ENCODE peak calls at places on chromosome 3, in five cellular contexts. One of them, this sample, is unnamed.

GRCh38 chr3:127590282-127590592 is 296 bp downstream of the TPRA1 start:
- DNase-seq in fibroblast of pulmonary artery: no peak
- DNase-seq in progenitor cell of endocrine pancreas: no peak
- DNase-seq in activated T-helper 9 cell treated with anti-CD3 and anti-CD28 coated beads, Interleukin-2, amount 50 U/mL, for 16 hours: no peak
- DNase-seq in central memory CD4-positive, alpha-beta T cell: no peak
- DNase-seq in this sample: no peak

GRCh38 chr3:56981445-56982230 is 78.8 kb upstream of the SPATA12 start:
- DNase-seq in fibroblast of pulmonary artery: no peak
- DNase-seq in progenitor cell of endocrine pancreas: no peak
- DNase-seq in central memory CD4-positive, alpha-beta T cell: no peak
- DNase-seq in activated T-helper 9 cell treated with anti-CD3 and anti-CD28 coated beads, Interleukin-2, amount 50 U/mL, for 16 hours: no peak
- DNase-seq in this sample: no peak

GRCh38 chr3:6921041-6921440 is 60.1 kb downstream of the GRM7 start:
- DNase-seq in progenitor cell of endocrine pancreas: no peak
- DNase-seq in activated T-helper 9 cell treated with anti-CD3 and anti-CD28 coated beads, Interleukin-2, amount 50 U/mL, for 16 hours: no peak
- DNase-seq in central memory CD4-positive, alpha-beta T cell: no peak
- DNase-seq in fibroblast of pulmonary artery: no peak
- DNase-seq in this sample: peak

GRCh38 chr3:134423153-134423552 is 48.9 kb upstream of the AMOTL2 start:
- DNase-seq in central memory CD4-positive, alpha-beta T cell: no peak
- DNase-seq in fibroblast of pulmonary artery: peak
- DNase-seq in activated T-helper 9 cell treated with anti-CD3 and anti-CD28 coated beads, Interleukin-2, amount 50 U/mL, for 16 hours: no peak
- DNase-seq in progenitor cell of endocrine pancreas: no peak
- DNase-seq in this sample: no peak

GRCh38 chr3:187318819-187319616 is 27.5 kb upstream of the MASP1 start:
- DNase-seq in central memory CD4-positive, alpha-beta T cell: peak
- DNase-seq in activated T-helper 9 cell treated with anti-CD3 and anti-CD28 coated beads, Interleukin-2, amount 50 U/mL, for 16 hours: peak
- DNase-seq in progenitor cell of endocrine pancreas: peak
- DNase-seq in fibroblast of pulmonary artery: peak
- DNase-seq in this sample: peak

GRCh38 chr3:69231929-69232437 is 109.6 kb upstream of the LMOD3 start:
- DNase-seq in central memory CD4-positive, alpha-beta T cell: no peak
- DNase-seq in progenitor cell of endocrine pancreas: no peak
- DNase-seq in fibroblast of pulmonary artery: peak
- DNase-seq in activated T-helper 9 cell treated with anti-CD3 and anti-CD28 coated beads, Interleukin-2, amount 50 U/mL, for 16 hours: no peak
- DNase-seq in this sample: peak

GRCh38 chr3:49132437-49133225 is at the start of gene LAMB2:
- DNase-seq in progenitor cell of endocrine pancreas: peak
- DNase-seq in activated T-helper 9 cell treated with anti-CD3 and anti-CD28 coated beads, Interleukin-2, amount 50 U/mL, for 16 hours: no peak
- DNase-seq in fibroblast of pulmonary artery: peak
- DNase-seq in central memory CD4-positive, alpha-beta T cell: no peak
- DNase-seq in this sample: peak

GRCh38 chr3:116148881-116149530 is 296.3 kb downstream of the LSAMP start:
- DNase-seq in progenitor cell of endocrine pancreas: no peak
- DNase-seq in central memory CD4-positive, alpha-beta T cell: no peak
- DNase-seq in activated T-helper 9 cell treated with anti-CD3 and anti-CD28 coated beads, Interleukin-2, amount 50 U/mL, for 16 hours: no peak
- DNase-seq in fibroblast of pulmonary artery: peak
- DNase-seq in this sample: no peak

GRCh38 chr3:129123314-129124060 is 1.9 kb upstream of the RAB43 start:
- DNase-seq in central memory CD4-positive, alpha-beta T cell: peak
- DNase-seq in progenitor cell of endocrine pancreas: no peak
- DNase-seq in activated T-helper 9 cell treated with anti-CD3 and anti-CD28 coated beads, Interleukin-2, amount 50 U/mL, for 16 hours: no peak
- DNase-seq in fibroblast of pulmonary artery: no peak
- DNase-seq in this sample: no peak

GRCh38 chr3:59247402-59247841 is 197.6 kb upstream of the CFAP20DC start:
- DNase-seq in fibroblast of pulmonary artery: no peak
- DNase-seq in activated T-helper 9 cell treated with anti-CD3 and anti-CD28 coated beads, Interleukin-2, amount 50 U/mL, for 16 hours: no peak
- DNase-seq in progenitor cell of endocrine pancreas: no peak
- DNase-seq in central memory CD4-positive, alpha-beta T cell: no peak
- DNase-seq in this sample: peak

GRCh38 chr3:75115695-75116094 is 501.2 kb upstream of the CNTN3 start:
- DNase-seq in fibroblast of pulmonary artery: no peak
- DNase-seq in progenitor cell of endocrine pancreas: no peak
- DNase-seq in activated T-helper 9 cell treated with anti-CD3 and anti-CD28 coated beads, Interleukin-2, amount 50 U/mL, for 16 hours: no peak
- DNase-seq in central memory CD4-positive, alpha-beta T cell: no peak
- DNase-seq in this sample: no peak

GRCh38 chr3:76028816-76029215 is 243.5 kb upstream of the ZNF717 start:
- DNase-seq in central memory CD4-positive, alpha-beta T cell: no peak
- DNase-seq in fibroblast of pulmonary artery: no peak
- DNase-seq in progenitor cell of endocrine pancreas: no peak
- DNase-seq in activated T-helper 9 cell treated with anti-CD3 and anti-CD28 coated beads, Interleukin-2, amount 50 U/mL, for 16 hours: no peak
- DNase-seq in this sample: no peak

GRCh38 chr3:78035020-78035660 is 995.2 kb downstream of the ROBO2 start:
- DNase-seq in fibroblast of pulmonary artery: no peak
- DNase-seq in central memory CD4-positive, alpha-beta T cell: no peak
- DNase-seq in activated T-helper 9 cell treated with anti-CD3 and anti-CD28 coated beads, Interleukin-2, amount 50 U/mL, for 16 hours: no peak
- DNase-seq in progenitor cell of endocrine pancreas: no peak
- DNase-seq in this sample: no peak

GRCh38 chr3:38574411-38575278 is 74.8 kb downstream of the SCN5A start:
- DNase-seq in central memory CD4-positive, alpha-beta T cell: no peak
- DNase-seq in activated T-helper 9 cell treated with anti-CD3 and anti-CD28 coated beads, Interleukin-2, amount 50 U/mL, for 16 hours: no peak
- DNase-seq in progenitor cell of endocrine pancreas: peak
- DNase-seq in fibroblast of pulmonary artery: peak
- DNase-seq in this sample: peak

GRCh38 chr3:141485578-141486415 is 1.0 kb upstream of the RASA2 start:
- DNase-seq in central memory CD4-positive, alpha-beta T cell: no peak
- DNase-seq in progenitor cell of endocrine pancreas: no peak
- DNase-seq in fibroblast of pulmonary artery: peak
- DNase-seq in activated T-helper 9 cell treated with anti-CD3 and anti-CD28 coated beads, Interleukin-2, amount 50 U/mL, for 16 hours: no peak
- DNase-seq in this sample: no peak

GRCh38 chr3:138032567-138032966 is 22.6 kb downstream of the CLDN18 start:
- DNase-seq in fibroblast of pulmonary artery: no peak
- DNase-seq in progenitor cell of endocrine pancreas: no peak
- DNase-seq in central memory CD4-positive, alpha-beta T cell: no peak
- DNase-seq in activated T-helper 9 cell treated with anti-CD3 and anti-CD28 coated beads, Interleukin-2, amount 50 U/mL, for 16 hours: no peak
- DNase-seq in this sample: no peak

GRCh38 chr3:70658779-70659310 is 346.4 kb upstream of the MDFIC2 start:
- DNase-seq in progenitor cell of endocrine pancreas: no peak
- DNase-seq in activated T-helper 9 cell treated with anti-CD3 and anti-CD28 coated beads, Interleukin-2, amount 50 U/mL, for 16 hours: no peak
- DNase-seq in central memory CD4-positive, alpha-beta T cell: no peak
- DNase-seq in fibroblast of pulmonary artery: no peak
- DNase-seq in this sample: no peak

GRCh38 chr3:122942937-122943827 is 84.4 kb downstream of the SEMA5B start:
- DNase-seq in activated T-helper 9 cell treated with anti-CD3 and anti-CD28 coated beads, Interleukin-2, amount 50 U/mL, for 16 hours: no peak
- DNase-seq in progenitor cell of endocrine pancreas: peak
- DNase-seq in fibroblast of pulmonary artery: peak
- DNase-seq in central memory CD4-positive, alpha-beta T cell: no peak
- DNase-seq in this sample: peak

GRCh38 chr3:112197131-112197530 is 64.1 kb upstream of the GCSAM start:
- DNase-seq in fibroblast of pulmonary artery: no peak
- DNase-seq in activated T-helper 9 cell treated with anti-CD3 and anti-CD28 coated beads, Interleukin-2, amount 50 U/mL, for 16 hours: no peak
- DNase-seq in central memory CD4-positive, alpha-beta T cell: no peak
- DNase-seq in progenitor cell of endocrine pancreas: no peak
- DNase-seq in this sample: no peak

GRCh38 chr3:34569437-34569836 is 771.0 kb downstream of the PDCD6IP start:
- DNase-seq in progenitor cell of endocrine pancreas: no peak
- DNase-seq in fibroblast of pulmonary artery: no peak
- DNase-seq in central memory CD4-positive, alpha-beta T cell: no peak
- DNase-seq in activated T-helper 9 cell treated with anti-CD3 and anti-CD28 coated beads, Interleukin-2, amount 50 U/mL, for 16 hours: no peak
- DNase-seq in this sample: no peak

GRCh38 chr3:176663819-176664218 is 533.5 kb downstream of the TBL1XR1 start:
- DNase-seq in fibroblast of pulmonary artery: peak
- DNase-seq in progenitor cell of endocrine pancreas: no peak
- DNase-seq in activated T-helper 9 cell treated with anti-CD3 and anti-CD28 coated beads, Interleukin-2, amount 50 U/mL, for 16 hours: no peak
- DNase-seq in central memory CD4-positive, alpha-beta T cell: no peak
- DNase-seq in this sample: no peak

GRCh38 chr3:141065258-141065657 is 14.1 kb downstream of the SPSB4 start:
- DNase-seq in fibroblast of pulmonary artery: no peak
- DNase-seq in progenitor cell of endocrine pancreas: no peak
- DNase-seq in central memory CD4-positive, alpha-beta T cell: no peak
- DNase-seq in activated T-helper 9 cell treated with anti-CD3 and anti-CD28 coated beads, Interleukin-2, amount 50 U/mL, for 16 hours: no peak
- DNase-seq in this sample: no peak

GRCh38 chr3:108251256-108251655 is 29.0 kb upstream of the IFT57 start:
- DNase-seq in activated T-helper 9 cell treated with anti-CD3 and anti-CD28 coated beads, Interleukin-2, amount 50 U/mL, for 16 hours: no peak
- DNase-seq in central memory CD4-positive, alpha-beta T cell: no peak
- DNase-seq in progenitor cell of endocrine pancreas: no peak
- DNase-seq in fibroblast of pulmonary artery: no peak
- DNase-seq in this sample: no peak

GRCh38 chr3:197003461-197004385 is 25.9 kb downstream of the MELTF start:
- DNase-seq in fibroblast of pulmonary artery: peak
- DNase-seq in central memory CD4-positive, alpha-beta T cell: no peak
- DNase-seq in progenitor cell of endocrine pancreas: no peak
- DNase-seq in activated T-helper 9 cell treated with anti-CD3 and anti-CD28 coated beads, Interleukin-2, amount 50 U/mL, for 16 hours: peak
- DNase-seq in this sample: peak

This sample was measured in stomach.